ENCODE peak calls at places on chromosome 22, in four cellular contexts. One of them, this sample, is unnamed.

GRCh38 chr22:43876866-43877509 is 14.7 kb upstream of the SULT4A1 start:
- DNase-seq in posterior cingulate gyrus: no peak
- DNase-seq in natural killer cell: no peak
- DNase-seq in activated T-helper 1 cell treated with anti-CD3 and anti-CD28 coated beads, Interleukin-12 subunit alpha, Interleukin-12 subunit beta, Interleukin-2, Interleukin-4 antibody, amounts not matched to agents 30 ng/mL and 10 ng/mL and 1 ng/mL, durations not matched to agents 14 hours and 24 hours and 36 hours: no peak
- DNase-seq in this sample: peak; percentile 24

GRCh38 chr22:50688448-50688847 is 15.8 kb downstream of the SHANK3 start:
- DNase-seq in posterior cingulate gyrus: peak; percentile 52
- DNase-seq in natural killer cell: no peak
- DNase-seq in activated T-helper 1 cell treated with anti-CD3 and anti-CD28 coated beads, Interleukin-12 subunit alpha, Interleukin-12 subunit beta, Interleukin-2, Interleukin-4 antibody, amounts not matched to agents 30 ng/mL and 10 ng/mL and 1 ng/mL, durations not matched to agents 14 hours and 24 hours and 36 hours: no peak
- DNase-seq in this sample: peak; percentile 21

GRCh38 chr22:20810645-20811044 is 36.7 kb downstream of the SERPIND1 start:
- DNase-seq in posterior cingulate gyrus: no peak
- DNase-seq in natural killer cell: no peak
- DNase-seq in activated T-helper 1 cell treated with anti-CD3 and anti-CD28 coated beads, Interleukin-12 subunit alpha, Interleukin-12 subunit beta, Interleukin-2, Interleukin-4 antibody, amounts not matched to agents 30 ng/mL and 10 ng/mL and 1 ng/mL, durations not matched to agents 14 hours and 24 hours and 36 hours: no peak
- DNase-seq in this sample: no peak

GRCh38 chr22:28142361-28142801 is 223.3 kb upstream of the PITPNB start:
- DNase-seq in posterior cingulate gyrus: no peak
- DNase-seq in natural killer cell: no peak
- DNase-seq in activated T-helper 1 cell treated with anti-CD3 and anti-CD28 coated beads, Interleukin-12 subunit alpha, Interleukin-12 subunit beta, Interleukin-2, Interleukin-4 antibody, amounts not matched to agents 30 ng/mL and 10 ng/mL and 1 ng/mL, durations not matched to agents 14 hours and 24 hours and 36 hours: no peak
- DNase-seq in this sample: no peak

GRCh38 chr22:26502688-26503561 is 9.3 kb downstream of the TFIP11 start:
- DNase-seq in posterior cingulate gyrus: peak; percentile 85
- DNase-seq in natural killer cell: peak; percentile 57
- DNase-seq in activated T-helper 1 cell treated with anti-CD3 and anti-CD28 coated beads, Interleukin-12 subunit alpha, Interleukin-12 subunit beta, Interleukin-2, Interleukin-4 antibody, amounts not matched to agents 30 ng/mL and 10 ng/mL and 1 ng/mL, durations not matched to agents 14 hours and 24 hours and 36 hours: peak; percentile 65
- DNase-seq in this sample: no peak

GRCh38 chr22:24894220-24894975 is 52.1 kb downstream of the LHFPL7 start:
- DNase-seq in posterior cingulate gyrus: peak; percentile 67
- DNase-seq in natural killer cell: no peak
- DNase-seq in activated T-helper 1 cell treated with anti-CD3 and anti-CD28 coated beads, Interleukin-12 subunit alpha, Interleukin-12 subunit beta, Interleukin-2, Interleukin-4 antibody, amounts not matched to agents 30 ng/mL and 10 ng/mL and 1 ng/mL, durations not matched to agents 14 hours and 24 hours and 36 hours: no peak
- DNase-seq in this sample: peak; percentile 92

GRCh38 chr22:25109878-25110595 is 89.6 kb upstream of the CRYBB3 start:
- DNase-seq in posterior cingulate gyrus: peak; percentile 14
- DNase-seq in natural killer cell: no peak
- DNase-seq in activated T-helper 1 cell treated with anti-CD3 and anti-CD28 coated beads, Interleukin-12 subunit alpha, Interleukin-12 subunit beta, Interleukin-2, Interleukin-4 antibody, amounts not matched to agents 30 ng/mL and 10 ng/mL and 1 ng/mL, durations not matched to agents 14 hours and 24 hours and 36 hours: no peak
- DNase-seq in this sample: no peak

GRCh38 chr22:32745251-32745995 is 56.1 kb upstream of the TIMP3 start:
- DNase-seq in posterior cingulate gyrus: no peak
- DNase-seq in natural killer cell: no peak
- DNase-seq in activated T-helper 1 cell treated with anti-CD3 and anti-CD28 coated beads, Interleukin-12 subunit alpha, Interleukin-12 subunit beta, Interleukin-2, Interleukin-4 antibody, amounts not matched to agents 30 ng/mL and 10 ng/mL and 1 ng/mL, durations not matched to agents 14 hours and 24 hours and 36 hours: no peak
- DNase-seq in this sample: no peak

GRCh38 chr22:31086703-31087330 is 5.7 kb downstream of the SMTN start:
- DNase-seq in posterior cingulate gyrus: peak; percentile 77
- DNase-seq in natural killer cell: no peak
- DNase-seq in activated T-helper 1 cell treated with anti-CD3 and anti-CD28 coated beads, Interleukin-12 subunit alpha, Interleukin-12 subunit beta, Interleukin-2, Interleukin-4 antibody, amounts not matched to agents 30 ng/mL and 10 ng/mL and 1 ng/mL, durations not matched to agents 14 hours and 24 hours and 36 hours: no peak
- DNase-seq in this sample: no peak

GRCh38 chr22:35900483-35901168 is 128.0 kb downstream of the RBFOX2 start:
- DNase-seq in posterior cingulate gyrus: no peak
- DNase-seq in natural killer cell: no peak
- DNase-seq in activated T-helper 1 cell treated with anti-CD3 and anti-CD28 coated beads, Interleukin-12 subunit alpha, Interleukin-12 subunit beta, Interleukin-2, Interleukin-4 antibody, amounts not matched to agents 30 ng/mL and 10 ng/mL and 1 ng/mL, durations not matched to agents 14 hours and 24 hours and 36 hours: no peak
- DNase-seq in this sample: no peak

GRCh38 chr22:23391022-23391421 is 189.1 kb downstream of the IGLL1 start:
- DNase-seq in posterior cingulate gyrus: peak; percentile 75
- DNase-seq in natural killer cell: no peak
- DNase-seq in activated T-helper 1 cell treated with anti-CD3 and anti-CD28 coated beads, Interleukin-12 subunit alpha, Interleukin-12 subunit beta, Interleukin-2, Interleukin-4 antibody, amounts not matched to agents 30 ng/mL and 10 ng/mL and 1 ng/mL, durations not matched to agents 14 hours and 24 hours and 36 hours: no peak
- DNase-seq in this sample: no peak

GRCh38 chr22:17772249-17772962 is 1.9 kb downstream of the BID start:
- DNase-seq in posterior cingulate gyrus: no peak
- DNase-seq in natural killer cell: no peak
- DNase-seq in activated T-helper 1 cell treated with anti-CD3 and anti-CD28 coated beads, Interleukin-12 subunit alpha, Interleukin-12 subunit beta, Interleukin-2, Interleukin-4 antibody, amounts not matched to agents 30 ng/mL and 10 ng/mL and 1 ng/mL, durations not matched to agents 14 hours and 24 hours and 36 hours: no peak
- DNase-seq in this sample: no peak

GRCh38 chr22:19884161-19884953 is 29.7 kb upstream of the GNB1L start:
- DNase-seq in posterior cingulate gyrus: peak; percentile 80
- DNase-seq in natural killer cell: no peak
- DNase-seq in activated T-helper 1 cell treated with anti-CD3 and anti-CD28 coated beads, Interleukin-12 subunit alpha, Interleukin-12 subunit beta, Interleukin-2, Interleukin-4 antibody, amounts not matched to agents 30 ng/mL and 10 ng/mL and 1 ng/mL, durations not matched to agents 14 hours and 24 hours and 36 hours: no peak
- DNase-seq in this sample: no peak

GRCh38 chr22:35914665-35915476 is 113.8 kb downstream of the RBFOX2 start:
- DNase-seq in posterior cingulate gyrus: peak; percentile 88
- DNase-seq in natural killer cell: no peak
- DNase-seq in activated T-helper 1 cell treated with anti-CD3 and anti-CD28 coated beads, Interleukin-12 subunit alpha, Interleukin-12 subunit beta, Interleukin-2, Interleukin-4 antibody, amounts not matched to agents 30 ng/mL and 10 ng/mL and 1 ng/mL, durations not matched to agents 14 hours and 24 hours and 36 hours: no peak
- DNase-seq in this sample: no peak

GRCh38 chr22:19619144-19620009 is 94.9 kb upstream of the SEPTIN5 start:
- DNase-seq in posterior cingulate gyrus: peak; percentile 49
- DNase-seq in natural killer cell: no peak
- DNase-seq in activated T-helper 1 cell treated with anti-CD3 and anti-CD28 coated beads, Interleukin-12 subunit alpha, Interleukin-12 subunit beta, Interleukin-2, Interleukin-4 antibody, amounts not matched to agents 30 ng/mL and 10 ng/mL and 1 ng/mL, durations not matched to agents 14 hours and 24 hours and 36 hours: no peak
- DNase-seq in this sample: no peak

GRCh38 chr22:22768885-22769284 is 118.7 kb upstream of the IGLL5 start:
- DNase-seq in posterior cingulate gyrus: no peak
- DNase-seq in natural killer cell: no peak
- DNase-seq in activated T-helper 1 cell treated with anti-CD3 and anti-CD28 coated beads, Interleukin-12 subunit alpha, Interleukin-12 subunit beta, Interleukin-2, Interleukin-4 antibody, amounts not matched to agents 30 ng/mL and 10 ng/mL and 1 ng/mL, durations not matched to agents 14 hours and 24 hours and 36 hours: no peak
- DNase-seq in this sample: no peak

GRCh38 chr22:36289406-36289870 is 36.5 kb downstream of the APOL1 start:
- DNase-seq in posterior cingulate gyrus: peak; percentile 57
- DNase-seq in natural killer cell: no peak
- DNase-seq in activated T-helper 1 cell treated with anti-CD3 and anti-CD28 coated beads, Interleukin-12 subunit alpha, Interleukin-12 subunit beta, Interleukin-2, Interleukin-4 antibody, amounts not matched to agents 30 ng/mL and 10 ng/mL and 1 ng/mL, durations not matched to agents 14 hours and 24 hours and 36 hours: no peak
- DNase-seq in this sample: no peak

GRCh38 chr22:22442928-22443709 is 65.4 kb downstream of the ZNF280B start:
- DNase-seq in posterior cingulate gyrus: no peak
- DNase-seq in natural killer cell: no peak
- DNase-seq in activated T-helper 1 cell treated with anti-CD3 and anti-CD28 coated beads, Interleukin-12 subunit alpha, Interleukin-12 subunit beta, Interleukin-2, Interleukin-4 antibody, amounts not matched to agents 30 ng/mL and 10 ng/mL and 1 ng/mL, durations not matched to agents 14 hours and 24 hours and 36 hours: no peak
- DNase-seq in this sample: no peak

GRCh38 chr22:46415816-46416536 is 80.5 kb downstream of the TRMU start:
- DNase-seq in posterior cingulate gyrus: peak; percentile 90
- DNase-seq in natural killer cell: no peak
- DNase-seq in activated T-helper 1 cell treated with anti-CD3 and anti-CD28 coated beads, Interleukin-12 subunit alpha, Interleukin-12 subunit beta, Interleukin-2, Interleukin-4 antibody, amounts not matched to agents 30 ng/mL and 10 ng/mL and 1 ng/mL, durations not matched to agents 14 hours and 24 hours and 36 hours: no peak
- DNase-seq in this sample: no peak

GRCh38 chr22:40932396-40932795 is 18.8 kb upstream of the RBX1 start:
- DNase-seq in posterior cingulate gyrus: no peak
- DNase-seq in natural killer cell: no peak
- DNase-seq in activated T-helper 1 cell treated with anti-CD3 and anti-CD28 coated beads, Interleukin-12 subunit alpha, Interleukin-12 subunit beta, Interleukin-2, Interleukin-4 antibody, amounts not matched to agents 30 ng/mL and 10 ng/mL and 1 ng/mL, durations not matched to agents 14 hours and 24 hours and 36 hours: no peak
- DNase-seq in this sample: no peak

GRCh38 chr22:35477911-35478582 is 62.6 kb upstream of the RASD2 start:
- DNase-seq in posterior cingulate gyrus: no peak
- DNase-seq in natural killer cell: no peak
- DNase-seq in activated T-helper 1 cell treated with anti-CD3 and anti-CD28 coated beads, Interleukin-12 subunit alpha, Interleukin-12 subunit beta, Interleukin-2, Interleukin-4 antibody, amounts not matched to agents 30 ng/mL and 10 ng/mL and 1 ng/mL, durations not matched to agents 14 hours and 24 hours and 36 hours: no peak
- DNase-seq in this sample: no peak

GRCh38 chr22:23398701-23399366 is 181.3 kb downstream of the IGLL1 start:
- DNase-seq in posterior cingulate gyrus: peak; percentile 79
- DNase-seq in natural killer cell: no peak
- DNase-seq in activated T-helper 1 cell treated with anti-CD3 and anti-CD28 coated beads, Interleukin-12 subunit alpha, Interleukin-12 subunit beta, Interleukin-2, Interleukin-4 antibody, amounts not matched to agents 30 ng/mL and 10 ng/mL and 1 ng/mL, durations not matched to agents 14 hours and 24 hours and 36 hours: no peak
- DNase-seq in this sample: peak; percentile 28

GRCh38 chr22:31279821-31280496 is 12.3 kb downstream of the PIK3IP1 start:
- DNase-seq in posterior cingulate gyrus: no peak
- DNase-seq in natural killer cell: no peak
- DNase-seq in activated T-helper 1 cell treated with anti-CD3 and anti-CD28 coated beads, Interleukin-12 subunit alpha, Interleukin-12 subunit beta, Interleukin-2, Interleukin-4 antibody, amounts not matched to agents 30 ng/mL and 10 ng/mL and 1 ng/mL, durations not matched to agents 14 hours and 24 hours and 36 hours: no peak
- DNase-seq in this sample: no peak

GRCh38 chr22:16959345-16959930 is 48.6 kb downstream of the GAB4 start:
- DNase-seq in posterior cingulate gyrus: no peak
- DNase-seq in natural killer cell: no peak
- DNase-seq in activated T-helper 1 cell treated with anti-CD3 and anti-CD28 coated beads, Interleukin-12 subunit alpha, Interleukin-12 subunit beta, Interleukin-2, Interleukin-4 antibody, amounts not matched to agents 30 ng/mL and 10 ng/mL and 1 ng/mL, durations not matched to agents 14 hours and 24 hours and 36 hours: no peak
- DNase-seq in this sample: no peak

GRCh38 chr22:22316589-22316988 is 72.0 kb downstream of the VPREB1 start:
- DNase-seq in posterior cingulate gyrus: no peak
- DNase-seq in natural killer cell: no peak
- DNase-seq in activated T-helper 1 cell treated with anti-CD3 and anti-CD28 coated beads, Interleukin-12 subunit alpha, Interleukin-12 subunit beta, Interleukin-2, Interleukin-4 antibody, amounts not matched to agents 30 ng/mL and 10 ng/mL and 1 ng/mL, durations not matched to agents 14 hours and 24 hours and 36 hours: no peak
- DNase-seq in this sample: no peak

GRCh38 chr22:23286296-23286695 is 106.0 kb downstream of the BCR start:
- DNase-seq in posterior cingulate gyrus: no peak
- DNase-seq in natural killer cell: no peak
- DNase-seq in activated T-helper 1 cell treated with anti-CD3 and anti-CD28 coated beads, Interleukin-12 subunit alpha, Interleukin-12 subunit beta, Interleukin-2, Interleukin-4 antibody, amounts not matched to agents 30 ng/mL and 10 ng/mL and 1 ng/mL, durations not matched to agents 14 hours and 24 hours and 36 hours: no peak
- DNase-seq in this sample: no peak

GRCh38 chr22:49992921-49993648 is 19.5 kb downstream of the IL17REL start:
- DNase-seq in posterior cingulate gyrus: peak; percentile 98
- DNase-seq in natural killer cell: peak; percentile 55
- DNase-seq in activated T-helper 1 cell treated with anti-CD3 and anti-CD28 coated beads, Interleukin-12 subunit alpha, Interleukin-12 subunit beta, Interleukin-2, Interleukin-4 antibody, amounts not matched to agents 30 ng/mL and 10 ng/mL and 1 ng/mL, durations not matched to agents 14 hours and 24 hours and 36 hours: peak; percentile 48
- DNase-seq in this sample: peak; percentile 84

GRCh38 chr22:21972293-21972779 is 10.3 kb downstream of the TOP3B start:
- DNase-seq in posterior cingulate gyrus: peak; percentile 88
- DNase-seq in natural killer cell: peak; percentile 42
- DNase-seq in activated T-helper 1 cell treated with anti-CD3 and anti-CD28 coated beads, Interleukin-12 subunit alpha, Interleukin-12 subunit beta, Interleukin-2, Interleukin-4 antibody, amounts not matched to agents 30 ng/mL and 10 ng/mL and 1 ng/mL, durations not matched to agents 14 hours and 24 hours and 36 hours: peak; percentile 24
- DNase-seq in this sample: no peak

GRCh38 chr22:49458708-49459099 is 369.0 kb downstream of the BRD1 start:
- DNase-seq in posterior cingulate gyrus: no peak
- DNase-seq in natural killer cell: no peak
- DNase-seq in activated T-helper 1 cell treated with anti-CD3 and anti-CD28 coated beads, Interleukin-12 subunit alpha, Interleukin-12 subunit beta, Interleukin-2, Interleukin-4 antibody, amounts not matched to agents 30 ng/mL and 10 ng/mL and 1 ng/mL, durations not matched to agents 14 hours and 24 hours and 36 hours: no peak
- DNase-seq in this sample: no peak

GRCh38 chr22:45211848-45212247 is 28.8 kb downstream of the KIAA0930 start:
- DNase-seq in posterior cingulate gyrus: peak; percentile 86
- DNase-seq in natural killer cell: no peak
- DNase-seq in activated T-helper 1 cell treated with anti-CD3 and anti-CD28 coated beads, Interleukin-12 subunit alpha, Interleukin-12 subunit beta, Interleukin-2, Interleukin-4 antibody, amounts not matched to agents 30 ng/mL and 10 ng/mL and 1 ng/mL, durations not matched to agents 14 hours and 24 hours and 36 hours: no peak
- DNase-seq in this sample: peak; percentile 67

GRCh38 chr22:22848364-22848866 is 39.2 kb upstream of the IGLL5 start:
- DNase-seq in posterior cingulate gyrus: peak; percentile 92
- DNase-seq in natural killer cell: peak; percentile 56
- DNase-seq in activated T-helper 1 cell treated with anti-CD3 and anti-CD28 coated beads, Interleukin-12 subunit alpha, Interleukin-12 subunit beta, Interleukin-2, Interleukin-4 antibody, amounts not matched to agents 30 ng/mL and 10 ng/mL and 1 ng/mL, durations not matched to agents 14 hours and 24 hours and 36 hours: peak; percentile 49
- DNase-seq in this sample: peak; percentile 82

GRCh38 chr22:48632641-48633246 is 1194.9 kb downstream of the BRD1 start:
- DNase-seq in posterior cingulate gyrus: peak; percentile 92
- DNase-seq in natural killer cell: no peak
- DNase-seq in activated T-helper 1 cell treated with anti-CD3 and anti-CD28 coated beads, Interleukin-12 subunit alpha, Interleukin-12 subunit beta, Interleukin-2, Interleukin-4 antibody, amounts not matched to agents 30 ng/mL and 10 ng/mL and 1 ng/mL, durations not matched to agents 14 hours and 24 hours and 36 hours: no peak
- DNase-seq in this sample: no peak

GRCh38 chr22:20536590-20537324 is 29.3 kb downstream of the MED15 start:
- DNase-seq in posterior cingulate gyrus: peak; percentile 74
- DNase-seq in natural killer cell: no peak
- DNase-seq in activated T-helper 1 cell treated with anti-CD3 and anti-CD28 coated beads, Interleukin-12 subunit alpha, Interleukin-12 subunit beta, Interleukin-2, Interleukin-4 antibody, amounts not matched to agents 30 ng/mL and 10 ng/mL and 1 ng/mL, durations not matched to agents 14 hours and 24 hours and 36 hours: no peak
- DNase-seq in this sample: no peak

GRCh38 chr22:19974233-19974861 is 32.7 kb upstream of the TXNRD2 start:
- DNase-seq in posterior cingulate gyrus: no peak
- DNase-seq in natural killer cell: peak; percentile 42
- DNase-seq in activated T-helper 1 cell treated with anti-CD3 and anti-CD28 coated beads, Interleukin-12 subunit alpha, Interleukin-12 subunit beta, Interleukin-2, Interleukin-4 antibody, amounts not matched to agents 30 ng/mL and 10 ng/mL and 1 ng/mL, durations not matched to agents 14 hours and 24 hours and 36 hours: no peak
- DNase-seq in this sample: no peak